ENCODE peak calls at places on chromosomes 11 and 22, in seven cellular contexts. Y is GM19239; L is anterior cingulate cortex; A is stimulated activated CD8-positive, alpha-beta memory T cell treated with anti-CD3 and anti-CD28 coated beads, Interleukin-4, amount 100 ng/mL, for 4 hours; W is effector CD4-positive, alpha-beta T cell; B is activated CD4-positive, alpha-beta T cell treated with anti-CD3 and anti-CD28 coated beads, Interleukin-2, amount 50 U/mL, for 1 hour; T is stromal cell of bone marrow. N is an unnamed sample.

GRCh38 chr11:93166867-93167266 is 30.9 kb downstream of the SLC36A4 start:
- DNase-seq in L (no peak), W (no peak), T (no peak), B (no peak), A (no peak), Y (no peak), N (no peak)

GRCh38 chr22:38271927-38272372 is 860 bp downstream of the TMEM184B start:
- DNase-seq in T (no peak), L (no peak), A (no peak), B (no peak), Y (no peak), W (no peak), N (no peak)

GRCh38 chr11:122036022-122036421 is 80.0 kb downstream of the BLID start:
- DNase-seq in Y (no peak), A (no peak), T (peak; percentile 63), B (no peak), L (no peak), W (no peak), N (no peak)

GRCh38 chr22:41939981-41940852 is 6.7 kb downstream of the CENPM start:
- DNase-seq in W (peak; percentile 96), Y (no peak), T (no peak), A (peak; percentile 90), B (peak; percentile 96), L (peak; percentile 51), N (no peak)

GRCh38 chr11:84097186-84097585 is 811.0 kb upstream of the CCDC90B start:
- DNase-seq in B (no peak), L (no peak), A (no peak), T (no peak), Y (no peak), W (no peak), N (no peak)

GRCh38 chr22:39212721-39213376 is 31.9 kb downstream of the PDGFB start:
- DNase-seq in A (no peak), L (no peak), T (no peak), W (no peak), Y (no peak), B (no peak), N (no peak)

GRCh38 chr22:16914006-16914405 is 88.8 kb upstream of the XKR3 start:
- DNase-seq in W (no peak), L (no peak), B (no peak), T (no peak), Y (no peak), A (no peak), N (no peak)

GRCh38 chr22:41822289-41823057 is 10.4 kb upstream of the SREBF2 start:
- DNase-seq in T (no peak), L (no peak), B (no peak), Y (peak; percentile 30), A (no peak), W (peak; percentile 40), N (no peak)

GRCh38 chr22:25754527-25755202 is 12.7 kb downstream of the MYO18B start:
- DNase-seq in L (no peak), Y (no peak), W (no peak), B (no peak), T (peak; percentile 80), A (no peak), N (no peak)

GRCh38 chr11:71140206-71140919 is 112.0 kb downstream of the SHANK2 start:
- DNase-seq in T (no peak), A (no peak), B (no peak), L (no peak), W (no peak), Y (no peak), N (no peak)

GRCh38 chr22:42878561-42879305 is 21.7 kb upstream of the ARFGAP3 start:
- DNase-seq in A (no peak), B (no peak), L (no peak), Y (no peak), T (no peak), W (no peak), N (no peak)

GRCh38 chr11:126212089-126212660 is 593 bp downstream of the FAM118B start:
- DNase-seq in L (no peak), W (no peak), Y (no peak), B (no peak), T (no peak), A (no peak), N (no peak)

GRCh38 chr22:38069372-38070249 is 12.4 kb downstream of the PICK1 start:
- DNase-seq in T (peak; percentile 39), W (no peak), A (no peak), Y (no peak), L (peak; percentile 67), B (no peak), N (peak; percentile 57)

GRCh38 chr11:120197977-120198376 is 12.9 kb upstream of the OAF start:
- DNase-seq in B (no peak), Y (no peak), A (no peak), T (no peak), L (no peak), W (no peak), N (no peak)

GRCh38 chr11:9566561-9567063 is 6.9 kb upstream of the WEE1 start:
- DNase-seq in T (no peak), Y (no peak), W (no peak), A (no peak), B (no peak), L (no peak), N (no peak)

GRCh38 chr11:129709801-129710398 is 105.7 kb upstream of the TMEM45B start:
- DNase-seq in L (no peak), A (no peak), Y (no peak), W (no peak), T (no peak), B (no peak), N (no peak)

GRCh38 chr11:9748361-9748970 is 84.6 kb downstream of the SWAP70 start:
- DNase-seq in B (peak; percentile 35), L (peak; percentile 40), T (peak; percentile 71), A (peak; percentile 24), W (peak; percentile 17), Y (peak; percentile 44), N (no peak)

GRCh38 chr22:49951986-49952896 is 8.3 kb upstream of the PIM3 start:
- DNase-seq in T (no peak), A (no peak), L (no peak), B (no peak), W (no peak), Y (no peak), N (no peak)

GRCh38 chr11:131628739-131629138 is 258.3 kb downstream of the NTM start:
- DNase-seq in L (no peak), T (no peak), W (no peak), A (no peak), B (no peak), Y (no peak), N (no peak)

GRCh38 chr11:102436546-102436945 is 16.0 kb downstream of the TMEM123 start:
- DNase-seq in L (no peak), T (peak; percentile 71), Y (no peak), W (no peak), B (no peak), A (no peak), N (no peak)